ENCODE peak calls at places on chromosomes 1 and 21, in nine cellular contexts. One of them, this sample, is unnamed.

GRCh38 chr1:234855851-234856250 is 245.9 kb upstream of the IRF2BP2 start:
- DNase-seq in ELR: no peak
- DNase-seq in NCI-H187: no peak
- DNase-seq in D341Med: no peak
- DNase-seq in H1: no peak
- DNase-seq in T-helper 2 cell: no peak
- DNase-seq in progenitor cell of endocrine pancreas: no peak
- DNase-seq in effector memory CD4-positive, alpha-beta T cell: no peak
- DNase-seq in stomach: no peak
- DNase-seq in this sample: no peak

GRCh38 chr21:28127390-28127789 is 865.3 kb downstream of the LTN1 start:
- DNase-seq in ELR: no peak
- DNase-seq in NCI-H187: no peak
- DNase-seq in D341Med: no peak
- DNase-seq in H1: no peak
- DNase-seq in T-helper 2 cell: no peak
- DNase-seq in progenitor cell of endocrine pancreas: no peak
- DNase-seq in effector memory CD4-positive, alpha-beta T cell: no peak
- DNase-seq in stomach: no peak
- DNase-seq in this sample: no peak

GRCh38 chr1:180567664-180568063 is 8.9 kb downstream of the OVAAL start:
- DNase-seq in ELR: no peak
- DNase-seq in NCI-H187: no peak
- DNase-seq in D341Med: no peak
- DNase-seq in H1: no peak
- DNase-seq in T-helper 2 cell: no peak
- DNase-seq in progenitor cell of endocrine pancreas: no peak
- DNase-seq in effector memory CD4-positive, alpha-beta T cell: no peak
- DNase-seq in stomach: no peak
- DNase-seq in this sample: no peak

GRCh38 chr1:117116784-117117130 is 4.8 kb downstream of the TRIM45 start:
- DNase-seq in ELR: no peak
- DNase-seq in NCI-H187: no peak
- DNase-seq in D341Med: no peak
- DNase-seq in H1: no peak
- DNase-seq in T-helper 2 cell: no peak
- DNase-seq in progenitor cell of endocrine pancreas: no peak
- DNase-seq in effector memory CD4-positive, alpha-beta T cell: no peak
- DNase-seq in stomach: no peak
- DNase-seq in this sample: peak; percentile 17

GRCh38 chr1:207004931-207005830 is 27.4 kb downstream of the C1orf116 start:
- DNase-seq in ELR: peak; percentile 89
- DNase-seq in NCI-H187: no peak
- DNase-seq in D341Med: peak; percentile 65
- DNase-seq in H1: peak; percentile 69
- DNase-seq in T-helper 2 cell: no peak
- DNase-seq in progenitor cell of endocrine pancreas: no peak
- DNase-seq in effector memory CD4-positive, alpha-beta T cell: no peak
- DNase-seq in stomach: peak; percentile 76
- DNase-seq in this sample: peak; percentile 20

GRCh38 chr21:34243562-34243961 is 120.2 kb upstream of the KCNE2 start:
- DNase-seq in ELR: peak; percentile 34
- DNase-seq in NCI-H187: no peak
- DNase-seq in D341Med: peak; percentile 55
- DNase-seq in H1: peak; percentile 60
- DNase-seq in T-helper 2 cell: no peak
- DNase-seq in progenitor cell of endocrine pancreas: no peak
- DNase-seq in effector memory CD4-positive, alpha-beta T cell: no peak
- DNase-seq in stomach: peak; percentile 27
- DNase-seq in this sample: peak; percentile 0

GRCh38 chr1:15883326-15883725 is 35.8 kb downstream of the SPEN start:
- DNase-seq in ELR: no peak
- DNase-seq in NCI-H187: no peak
- DNase-seq in D341Med: no peak
- DNase-seq in H1: no peak
- DNase-seq in T-helper 2 cell: no peak
- DNase-seq in progenitor cell of endocrine pancreas: no peak
- DNase-seq in effector memory CD4-positive, alpha-beta T cell: no peak
- DNase-seq in stomach: no peak
- DNase-seq in this sample: no peak

GRCh38 chr21:32297449-32297848 is 1.2 kb upstream of the MRAP start:
- DNase-seq in ELR: no peak
- DNase-seq in NCI-H187: no peak
- DNase-seq in D341Med: no peak
- DNase-seq in H1: no peak
- DNase-seq in T-helper 2 cell: no peak
- DNase-seq in progenitor cell of endocrine pancreas: no peak
- DNase-seq in effector memory CD4-positive, alpha-beta T cell: no peak
- DNase-seq in stomach: no peak
- DNase-seq in this sample: no peak

GRCh38 chr1:244063498-244063897 is 12.4 kb downstream of the ZBTB18 start:
- DNase-seq in ELR: no peak
- DNase-seq in NCI-H187: no peak
- DNase-seq in D341Med: no peak
- DNase-seq in H1: no peak
- DNase-seq in T-helper 2 cell: no peak
- DNase-seq in progenitor cell of endocrine pancreas: no peak
- DNase-seq in effector memory CD4-positive, alpha-beta T cell: no peak
- DNase-seq in stomach: no peak
- DNase-seq in this sample: no peak

GRCh38 chr1:111463029-111463683 is 10.6 kb upstream of the C1orf162 start:
- DNase-seq in ELR: peak; percentile 52
- DNase-seq in NCI-H187: no peak
- DNase-seq in D341Med: no peak
- DNase-seq in H1: no peak
- DNase-seq in T-helper 2 cell: no peak
- DNase-seq in progenitor cell of endocrine pancreas: no peak
- DNase-seq in effector memory CD4-positive, alpha-beta T cell: no peak
- DNase-seq in stomach: no peak
- DNase-seq in this sample: no peak

GRCh38 chr1:184156521-184157395 is 105.2 kb downstream of the TSEN15 start:
- DNase-seq in ELR: peak; percentile 50
- DNase-seq in NCI-H187: no peak
- DNase-seq in D341Med: no peak
- DNase-seq in H1: no peak
- DNase-seq in T-helper 2 cell: no peak
- DNase-seq in progenitor cell of endocrine pancreas: no peak
- DNase-seq in effector memory CD4-positive, alpha-beta T cell: no peak
- DNase-seq in stomach: no peak
- DNase-seq in this sample: no peak

GRCh38 chr1:55131801-55132200 is 83.4 kb downstream of the USP24 start:
- DNase-seq in ELR: peak; percentile 87
- DNase-seq in NCI-H187: no peak
- DNase-seq in D341Med: no peak
- DNase-seq in H1: no peak
- DNase-seq in T-helper 2 cell: no peak
- DNase-seq in progenitor cell of endocrine pancreas: no peak
- DNase-seq in effector memory CD4-positive, alpha-beta T cell: no peak
- DNase-seq in stomach: no peak
- DNase-seq in this sample: no peak

GRCh38 chr1:202642619-202643291 is 67.5 kb downstream of the SYT2 start:
- DNase-seq in ELR: no peak
- DNase-seq in NCI-H187: no peak
- DNase-seq in D341Med: peak; percentile 57
- DNase-seq in H1: peak; percentile 67
- DNase-seq in T-helper 2 cell: no peak
- DNase-seq in progenitor cell of endocrine pancreas: no peak
- DNase-seq in effector memory CD4-positive, alpha-beta T cell: no peak
- DNase-seq in stomach: no peak
- DNase-seq in this sample: no peak

GRCh38 chr1:165545974-165546373 is 2.2 kb downstream of the LRRC52 start:
- DNase-seq in ELR: no peak
- DNase-seq in NCI-H187: no peak
- DNase-seq in D341Med: no peak
- DNase-seq in H1: no peak
- DNase-seq in T-helper 2 cell: no peak
- DNase-seq in progenitor cell of endocrine pancreas: no peak
- DNase-seq in effector memory CD4-positive, alpha-beta T cell: no peak
- DNase-seq in stomach: no peak
- DNase-seq in this sample: no peak

GRCh38 chr1:163267962-163268361 is 53.8 kb upstream of the NUF2 start:
- DNase-seq in ELR: no peak
- DNase-seq in NCI-H187: no peak
- DNase-seq in D341Med: no peak
- DNase-seq in H1: no peak
- DNase-seq in T-helper 2 cell: no peak
- DNase-seq in progenitor cell of endocrine pancreas: no peak
- DNase-seq in effector memory CD4-positive, alpha-beta T cell: no peak
- DNase-seq in stomach: no peak
- DNase-seq in this sample: no peak

GRCh38 chr1:147585640-147586383 is 44.5 kb downstream of the BCL9 start:
- DNase-seq in ELR: no peak
- DNase-seq in NCI-H187: peak; percentile 44
- DNase-seq in D341Med: no peak
- DNase-seq in H1: no peak
- DNase-seq in T-helper 2 cell: no peak
- DNase-seq in progenitor cell of endocrine pancreas: no peak
- DNase-seq in effector memory CD4-positive, alpha-beta T cell: no peak
- DNase-seq in stomach: no peak
- DNase-seq in this sample: no peak

GRCh38 chr1:46529031-46529630 is 22.3 kb downstream of the KNCN start:
- DNase-seq in ELR: no peak
- DNase-seq in NCI-H187: no peak
- DNase-seq in D341Med: no peak
- DNase-seq in H1: no peak
- DNase-seq in T-helper 2 cell: no peak
- DNase-seq in progenitor cell of endocrine pancreas: no peak
- DNase-seq in effector memory CD4-positive, alpha-beta T cell: no peak
- DNase-seq in stomach: no peak
- DNase-seq in this sample: no peak

GRCh38 chr1:50979964-50980363 is 9.9 kb downstream of the CDKN2C start:
- DNase-seq in ELR: no peak
- DNase-seq in NCI-H187: no peak
- DNase-seq in D341Med: no peak
- DNase-seq in H1: no peak
- DNase-seq in T-helper 2 cell: no peak
- DNase-seq in progenitor cell of endocrine pancreas: no peak
- DNase-seq in effector memory CD4-positive, alpha-beta T cell: no peak
- DNase-seq in stomach: no peak
- DNase-seq in this sample: no peak

GRCh38 chr1:212794561-212795014 is 2.9 kb downstream of the TATDN3 start:
- DNase-seq in ELR: no peak
- DNase-seq in NCI-H187: no peak
- DNase-seq in D341Med: no peak
- DNase-seq in H1: no peak
- DNase-seq in T-helper 2 cell: no peak
- DNase-seq in progenitor cell of endocrine pancreas: no peak
- DNase-seq in effector memory CD4-positive, alpha-beta T cell: no peak
- DNase-seq in stomach: no peak
- DNase-seq in this sample: no peak

GRCh38 chr1:185695299-185695698 is 38.9 kb upstream of the HMCN1 start:
- DNase-seq in ELR: peak; percentile 33
- DNase-seq in NCI-H187: no peak
- DNase-seq in D341Med: no peak
- DNase-seq in H1: no peak
- DNase-seq in T-helper 2 cell: no peak
- DNase-seq in progenitor cell of endocrine pancreas: no peak
- DNase-seq in effector memory CD4-positive, alpha-beta T cell: no peak
- DNase-seq in stomach: no peak
- DNase-seq in this sample: no peak

GRCh38 chr1:108852141-108852540 is 4.8 kb downstream of the AKNAD1 start:
- DNase-seq in ELR: no peak
- DNase-seq in NCI-H187: no peak
- DNase-seq in D341Med: no peak
- DNase-seq in H1: no peak
- DNase-seq in T-helper 2 cell: no peak
- DNase-seq in progenitor cell of endocrine pancreas: no peak
- DNase-seq in effector memory CD4-positive, alpha-beta T cell: no peak
- DNase-seq in stomach: no peak
- DNase-seq in this sample: no peak

GRCh38 chr1:40383095-40383487 is 9.6 kb downstream of the SMAP2 start:
- DNase-seq in ELR: peak; percentile 67
- DNase-seq in NCI-H187: no peak
- DNase-seq in D341Med: peak; percentile 20
- DNase-seq in H1: peak; percentile 48
- DNase-seq in T-helper 2 cell: no peak
- DNase-seq in progenitor cell of endocrine pancreas: no peak
- DNase-seq in effector memory CD4-positive, alpha-beta T cell: no peak
- DNase-seq in stomach: peak; percentile 52
- DNase-seq in this sample: no peak

GRCh38 chr1:29640428-29640785 is 404.1 kb downstream of the PTPRU start:
- DNase-seq in ELR: no peak
- DNase-seq in NCI-H187: no peak
- DNase-seq in D341Med: peak; percentile 8
- DNase-seq in H1: peak; percentile 28
- DNase-seq in T-helper 2 cell: no peak
- DNase-seq in progenitor cell of endocrine pancreas: peak; percentile 1
- DNase-seq in effector memory CD4-positive, alpha-beta T cell: no peak
- DNase-seq in stomach: no peak
- DNase-seq in this sample: no peak

GRCh38 chr1:97668945-97669344 is 251.9 kb downstream of the DPYD start:
- DNase-seq in ELR: peak; percentile 62
- DNase-seq in NCI-H187: no peak
- DNase-seq in D341Med: peak; percentile 39
- DNase-seq in H1: no peak
- DNase-seq in T-helper 2 cell: no peak
- DNase-seq in progenitor cell of endocrine pancreas: no peak
- DNase-seq in effector memory CD4-positive, alpha-beta T cell: no peak
- DNase-seq in stomach: no peak
- DNase-seq in this sample: no peak

GRCh38 chr1:232248276-232248803 is 381.6 kb downstream of the SIPA1L2 start:
- DNase-seq in ELR: no peak
- DNase-seq in NCI-H187: no peak
- DNase-seq in D341Med: no peak
- DNase-seq in H1: no peak
- DNase-seq in T-helper 2 cell: no peak
- DNase-seq in progenitor cell of endocrine pancreas: no peak
- DNase-seq in effector memory CD4-positive, alpha-beta T cell: no peak
- DNase-seq in stomach: no peak
- DNase-seq in this sample: no peak

GRCh38 chr1:247906504-247907047 is 11.2 kb downstream of the OR2W3 start:
- DNase-seq in ELR: peak; percentile 75
- DNase-seq in NCI-H187: no peak
- DNase-seq in D341Med: no peak
- DNase-seq in H1: no peak
- DNase-seq in T-helper 2 cell: no peak
- DNase-seq in progenitor cell of endocrine pancreas: no peak
- DNase-seq in effector memory CD4-positive, alpha-beta T cell: no peak
- DNase-seq in stomach: no peak
- DNase-seq in this sample: no peak

GRCh38 chr1:61237659-61238370 is 155.5 kb downstream of the NFIA start:
- DNase-seq in ELR: no peak
- DNase-seq in NCI-H187: no peak
- DNase-seq in D341Med: no peak
- DNase-seq in H1: no peak
- DNase-seq in T-helper 2 cell: no peak
- DNase-seq in progenitor cell of endocrine pancreas: no peak
- DNase-seq in effector memory CD4-positive, alpha-beta T cell: no peak
- DNase-seq in stomach: no peak
- DNase-seq in this sample: no peak

GRCh38 chr1:226903819-226904710 is 33.6 kb downstream of the PSEN2 start:
- DNase-seq in ELR: no peak
- DNase-seq in NCI-H187: no peak
- DNase-seq in D341Med: no peak
- DNase-seq in H1: no peak
- DNase-seq in T-helper 2 cell: no peak
- DNase-seq in progenitor cell of endocrine pancreas: no peak
- DNase-seq in effector memory CD4-positive, alpha-beta T cell: no peak
- DNase-seq in stomach: no peak
- DNase-seq in this sample: no peak

GRCh38 chr21:44962481-44962966 is 22.7 kb downstream of the SLX9 start:
- DNase-seq in ELR: peak; percentile 94
- DNase-seq in NCI-H187: no peak
- DNase-seq in D341Med: no peak
- DNase-seq in H1: no peak
- DNase-seq in T-helper 2 cell: no peak
- DNase-seq in progenitor cell of endocrine pancreas: no peak
- DNase-seq in effector memory CD4-positive, alpha-beta T cell: no peak
- DNase-seq in stomach: no peak
- DNase-seq in this sample: no peak

GRCh38 chr1:34904236-34905097 is 25.0 kb downstream of the DLGAP3 start:
- DNase-seq in ELR: no peak
- DNase-seq in NCI-H187: no peak
- DNase-seq in D341Med: no peak
- DNase-seq in H1: no peak
- DNase-seq in T-helper 2 cell: no peak
- DNase-seq in progenitor cell of endocrine pancreas: no peak
- DNase-seq in effector memory CD4-positive, alpha-beta T cell: no peak
- DNase-seq in stomach: no peak
- DNase-seq in this sample: no peak

GRCh38 chr1:202742496-202742895 is 32.2 kb upstream of the SYT2 start:
- DNase-seq in ELR: no peak
- DNase-seq in NCI-H187: no peak
- DNase-seq in D341Med: no peak
- DNase-seq in H1: no peak
- DNase-seq in T-helper 2 cell: no peak
- DNase-seq in progenitor cell of endocrine pancreas: no peak
- DNase-seq in effector memory CD4-positive, alpha-beta T cell: no peak
- DNase-seq in stomach: no peak
- DNase-seq in this sample: no peak

This sample was measured in NCI-H2107.